ENCODE peak calls at places on chromosomes 1 and 21, in six cellular contexts. B, V, Q, G, T and R are unnamed samples.

GRCh38 chr1:155093938-155094621 is 15.4 kb downstream of the EFNA3 start:
- DNase-seq in B (peak), V (peak), Q (no peak), G (no peak), T (no peak), R (no peak)

GRCh38 chr21:44761011-44761729 is 40.5 kb downstream of the UBE2G2 start:
- DNase-seq in B (peak), V (no peak), Q (no peak), G (no peak), T (no peak), R (no peak)

GRCh38 chr1:230141002-230141648 is 74.1 kb downstream of the GALNT2 start:
- DNase-seq in B (no peak), V (peak), Q (no peak), G (no peak), T (no peak), R (no peak)

GRCh38 chr1:17011439-17012307 is at the start of gene ATP13A2:
- DNase-seq in B (peak), V (peak), Q (peak), G (peak), T (peak), R (peak)

GRCh38 chr1:34478460-34479076 is 276.3 kb upstream of the GJB5 start:
- DNase-seq in B (peak), V (no peak), Q (no peak), G (no peak), T (no peak), R (no peak)

GRCh38 chr1:178037510-178038253 is 56.2 kb upstream of the RASAL2 start:
- DNase-seq in B (peak), V (no peak), Q (peak), G (no peak), T (no peak), R (no peak)

GRCh38 chr1:110087812-110088738 is 17.6 kb upstream of the ALX3 start:
- DNase-seq in B (peak), V (peak), Q (no peak), G (peak), T (no peak), R (no peak)

GRCh38 chr1:214473392-214473791 is 78.0 kb downstream of the PTPN14 start:
- DNase-seq in B (no peak), V (peak), Q (no peak), G (no peak), T (no peak), R (no peak)

GRCh38 chr1:107963601-107964396 is 1.2 kb downstream of the VAV3 start:
- DNase-seq in B (peak), V (no peak), Q (peak), G (peak), T (peak), R (peak)

GRCh38 chr1:26037904-26038303 is 8.0 kb downstream of the SLC30A2 start:
- DNase-seq in B (no peak), V (no peak), Q (no peak), G (no peak), T (no peak), R (no peak)

GRCh38 chr21:41851090-41851790 is 27.9 kb downstream of the PRDM15 start:
- DNase-seq in B (no peak), V (no peak), Q (no peak), G (no peak), T (no peak), R (no peak)

GRCh38 chr1:61070054-61070453 is 12.3 kb upstream of the NFIA start:
- DNase-seq in B (no peak), V (no peak), Q (no peak), G (no peak), T (no peak), R (no peak)

GRCh38 chr1:18109756-18110597 is 2.4 kb downstream of the IGSF21 start:
- DNase-seq in B (peak), V (no peak), Q (no peak), G (peak), T (no peak), R (no peak)

GRCh38 chr1:162868972-162869371 is 8.0 kb upstream of the CCDC190 start:
- DNase-seq in B (no peak), V (no peak), Q (no peak), G (no peak), T (no peak), R (no peak)

GRCh38 chr1:247500725-247501348 is 35.4 kb downstream of the OR2C3 start:
- DNase-seq in B (no peak), V (no peak), Q (no peak), G (no peak), T (no peak), R (no peak)

GRCh38 chr1:107877092-107877491 is 87.9 kb downstream of the VAV3 start:
- DNase-seq in B (no peak), V (peak), Q (no peak), G (no peak), T (no peak), R (no peak)

GRCh38 chr1:53579221-53580008 is 120.2 kb downstream of the DMRTB1 start:
- DNase-seq in B (no peak), V (no peak), Q (no peak), G (no peak), T (no peak), R (peak)

GRCh38 chr1:147539122-147539575 is 2.2 kb upstream of the BCL9 start:
- DNase-seq in B (no peak), V (peak), Q (peak), G (peak), T (no peak), R (no peak)

GRCh38 chr1:164969256-164969655 is 387.3 kb downstream of the LMX1A start:
- DNase-seq in B (no peak), V (no peak), Q (no peak), G (no peak), T (no peak), R (no peak)

GRCh38 chr1:223731076-223731770 is 18.9 kb downstream of the CAPN2 start:
- DNase-seq in B (no peak), V (peak), Q (peak), G (no peak), T (no peak), R (no peak)

GRCh38 chr1:45584351-45585109 is 689 bp downstream of the NASP start:
- DNase-seq in B (peak), V (peak), Q (peak), G (peak), T (peak), R (peak)

GRCh38 chr1:87292684-87293493 is 35.8 kb upstream of the LMO4 start:
- DNase-seq in B (peak), V (peak), Q (no peak), G (peak), T (peak), R (no peak)

GRCh38 chr21:28111151-28111619 is 881.5 kb downstream of the LTN1 start:
- DNase-seq in B (no peak), V (peak), Q (peak), G (no peak), T (no peak), R (no peak)

GRCh38 chr1:90356991-90357390 is 360.1 kb downstream of the BARHL2 start:
- DNase-seq in B (no peak), V (no peak), Q (no peak), G (no peak), T (no peak), R (no peak)

GRCh38 chr1:98086156-98086555 is 165.3 kb upstream of the DPYD start:
- DNase-seq in B (no peak), V (peak), Q (no peak), G (no peak), T (no peak), R (no peak)

GRCh38 chr1:110674337-110675059 is at the start of gene KCNA3:
- DNase-seq in B (peak), V (no peak), Q (peak), G (peak), T (peak), R (peak)

GRCh38 chr1:90176530-90176929 is 181.6 kb downstream of the ZNF326 start:
- DNase-seq in B (no peak), V (no peak), Q (no peak), G (no peak), T (no peak), R (no peak)

GRCh38 chr1:36738245-36738644 is 255.5 kb upstream of the CSF3R start:
- DNase-seq in B (no peak), V (no peak), Q (no peak), G (no peak), T (no peak), R (no peak)

GRCh38 chr1:221987860-221988520 is 246.1 kb upstream of the DUSP10 start:
- DNase-seq in B (no peak), V (peak), Q (no peak), G (no peak), T (no peak), R (no peak)

GRCh38 chr1:153658400-153659174 is at the start of gene SNAPIN:
- DNase-seq in B (peak), V (peak), Q (peak), G (peak), T (peak), R (peak)

GRCh38 chr1:21239181-21239580 is 51.1 kb downstream of the ECE1 start:
- DNase-seq in B (no peak), V (no peak), Q (no peak), G (no peak), T (no peak), R (peak)

GRCh38 chr1:234597894-234598293 is 12.1 kb downstream of the IRF2BP2 start:
- DNase-seq in B (peak), V (peak), Q (no peak), G (peak), T (no peak), R (peak)

GRCh38 chr1:92411511-92411910 is 75.2 kb downstream of the GFI1 start:
- DNase-seq in B (no peak), V (peak), Q (no peak), G (no peak), T (no peak), R (no peak)

GRCh38 chr1:92784051-92784638 is 763 bp downstream of the EVI5 start:
- DNase-seq in B (peak), V (peak), Q (no peak), G (peak), T (peak), R (peak)